ENCODE peak calls at places on chromosomes 2 and 18, in four cellular contexts. P is kidney, U is fibroblast of lung, O is HepG2. H is an unnamed sample. For H3K36me3, the result is how much of the 10 kb centered on the place peaks cover.

GRCh38 chr2:133812826-133813617 is 244.8 kb upstream of the NCKAP5 start:
- DNase-seq in P (no peak), U (peak), O (no peak), H (peak)

GRCh38 chr18:21110667-21111350 is 804 bp downstream of the ROCK1 start:
- DNase-seq in P (peak), U (peak), O (no peak), H (peak)

GRCh38 chr2:69462780-69463179 is 25.5 kb upstream of the NFU1 start:
- DNase-seq in P (no peak), U (no peak), O (no peak), H (no peak)

GRCh38 chr2:100260712-100261620 is 61.3 kb downstream of the LONRF2 start:
- DNase-seq in P (no peak), U (peak), O (peak), H (peak)

GRCh38 chr18:45457933-45458332 is 157.3 kb upstream of the SLC14A2 start:
- DNase-seq in P (no peak), U (no peak), O (no peak), H (no peak)

GRCh38 chr18:28003451-28003850 is 173.5 kb downstream of the CDH2 start:
- DNase-seq in P (no peak), U (peak), O (no peak), H (peak)

GRCh38 chr18:45464619-45465018 is 150.7 kb upstream of the SLC14A2 start:
- DNase-seq in P (no peak), U (no peak), O (no peak), H (no peak)

GRCh38 chr2:172859821-172860707 is 124.4 kb downstream of the RAPGEF4 start:
- DNase-seq in P (no peak), U (peak), O (no peak), H (no peak)

GRCh38 chr2:56260415-56260814 is 76.6 kb downstream of the CCDC85A start:
- DNase-seq in P (no peak), U (peak), O (no peak), H (peak)

GRCh38 chr2:183680573-183680972 is 556.3 kb downstream of the NUP35 start:
- DNase-seq in P (no peak), U (no peak), O (no peak), H (no peak)

DNA sequence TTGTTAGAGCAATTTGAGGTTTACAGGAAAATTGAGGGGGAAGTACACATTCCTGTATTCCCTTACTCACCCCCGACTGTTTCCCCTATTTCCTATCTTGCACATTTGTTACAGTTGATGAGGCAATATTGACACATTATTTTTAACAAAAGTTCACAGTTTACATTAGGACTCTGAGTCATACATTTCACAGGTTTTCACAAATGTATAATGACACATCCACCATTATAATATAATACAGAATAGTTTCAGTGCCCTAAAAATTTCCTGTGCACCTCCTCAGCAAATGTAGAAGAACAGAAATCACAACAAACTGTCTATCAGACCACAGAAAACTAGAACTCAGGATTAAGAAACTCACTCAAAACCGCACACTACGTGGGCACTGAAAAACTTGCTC is 160.6 kb upstream of the RMP24 start:
- DNase-seq in P (no peak), U (no peak), O (no peak), H (peak)
- H3K27ac ChIP-seq in P (no peak), U (no peak), O (no peak), H (no peak)

GRCh38 chr2:20027715-20028434 is 15.4 kb upstream of the MATN3 start:
- DNase-seq in P (no peak), U (peak), O (no peak), H (peak)
- H3K36me3 ChIP-seq in P (under half), U (under half), O (under half), H (under half)

DNA sequence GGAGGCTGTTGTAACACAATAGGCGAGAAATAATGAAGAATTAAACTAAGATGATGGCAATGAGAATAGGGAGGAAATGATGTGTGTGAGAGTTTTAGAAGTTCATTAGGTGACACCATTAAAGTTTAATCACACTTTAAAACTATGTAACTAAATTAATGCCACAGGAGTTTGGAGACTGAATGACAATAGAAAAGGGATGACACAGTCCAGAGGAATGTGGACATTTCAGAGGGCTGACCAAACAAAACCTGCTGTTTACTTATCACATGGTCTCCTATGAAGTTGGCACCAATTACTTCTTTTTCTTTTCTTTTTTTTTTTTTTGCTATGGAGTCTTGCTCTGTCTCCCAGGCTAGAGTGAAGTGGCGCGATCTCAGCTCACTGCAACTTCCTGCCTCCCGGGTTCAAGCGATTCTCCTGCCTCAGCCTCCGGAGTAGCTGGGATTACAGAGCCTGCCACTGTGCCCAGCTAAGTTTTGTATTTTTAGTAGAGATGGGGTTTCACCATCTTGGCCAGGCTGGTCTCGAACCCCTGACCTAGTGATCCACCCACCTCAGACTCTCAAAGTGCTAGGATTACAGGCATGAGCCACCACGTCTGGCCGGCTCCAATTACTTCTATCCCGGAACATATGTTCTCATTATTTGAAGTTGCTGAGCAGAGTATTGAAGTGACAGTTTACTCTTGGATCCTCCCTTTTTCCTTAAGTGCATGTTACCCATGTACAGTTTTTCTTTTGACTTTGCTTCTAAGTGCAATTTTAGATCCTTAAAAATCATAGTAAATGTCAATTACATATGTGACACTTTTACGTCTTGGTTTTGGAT is 4.3 kb downstream of the AGPS start:
- DNase-seq in P (no peak), U (peak), O (peak), H (peak)
- H3K27ac ChIP-seq in P (peak), U (no peak), O (peak), H (peak)

DNA sequence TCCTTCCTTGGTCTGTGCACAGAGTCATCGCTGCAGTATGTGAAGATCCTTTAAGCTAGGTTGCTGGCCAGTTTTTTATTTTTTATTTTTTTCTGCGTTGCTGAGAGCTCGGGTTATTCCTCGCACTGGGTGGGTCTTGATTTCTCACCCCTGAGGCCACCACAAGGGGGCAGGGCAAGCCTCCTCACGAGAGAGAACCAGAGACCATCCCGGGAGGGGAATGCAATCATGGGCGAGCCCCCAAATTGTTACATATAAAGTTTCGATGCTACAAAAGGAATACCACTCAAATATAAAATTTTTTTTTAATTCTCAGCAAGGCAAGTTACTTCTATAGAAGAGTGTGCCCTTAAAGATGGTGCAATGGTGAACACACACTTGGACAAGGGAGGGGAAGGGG is 24.9 kb downstream of the HTR2B start:
- DNase-seq in P (no peak), U (no peak), O (no peak), H (no peak)
- H3K36me3 ChIP-seq in P (under half), U (under half), O (under half), H (under half)

DNA sequence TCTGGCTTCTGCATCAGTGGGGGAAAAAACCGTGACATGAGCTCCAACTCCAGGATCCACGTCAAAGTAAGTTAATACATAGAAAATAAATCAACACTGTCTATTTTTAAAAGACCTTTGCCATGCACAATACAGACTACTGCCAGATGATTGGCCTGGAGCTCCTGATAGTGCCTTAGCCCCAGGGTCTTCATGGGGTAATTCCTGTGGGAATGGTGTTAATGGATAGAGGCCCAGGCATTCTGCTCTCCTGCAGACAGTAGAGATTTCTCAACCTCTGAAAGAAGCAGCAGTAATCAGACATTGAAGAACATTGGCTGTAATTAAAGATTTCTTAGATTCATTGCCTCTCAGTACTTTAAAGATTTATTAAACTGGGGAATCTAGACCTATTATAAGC is 4.3 kb upstream of the PLCL1 start:
- DNase-seq in P (no peak), U (no peak), O (no peak), H (no peak)
- H3K27ac ChIP-seq in P (no peak), U (no peak), O (no peak), H (no peak)

DNA sequence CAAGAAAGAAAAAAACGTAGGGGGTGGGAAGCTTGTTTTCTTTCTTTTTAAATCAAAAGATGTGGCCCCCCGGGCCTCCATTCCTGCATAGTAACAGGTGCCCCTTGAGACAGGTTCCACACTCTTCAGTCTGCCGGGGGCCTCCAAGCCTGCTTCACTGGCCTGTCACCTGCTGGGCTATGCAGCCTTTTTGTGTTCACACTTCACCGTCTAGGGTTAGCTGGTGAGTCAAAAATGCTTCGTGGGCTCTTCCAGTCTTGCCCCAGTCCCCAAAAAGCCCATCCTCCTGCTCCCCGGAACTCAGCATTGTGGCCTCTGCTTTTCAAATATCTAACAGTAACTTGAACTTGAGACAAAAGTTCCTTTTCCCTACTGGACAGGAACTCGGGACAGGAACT is 67.9 kb downstream of the POLR1A start:
- DNase-seq in P (no peak), U (no peak), O (no peak), H (no peak)
- H3K36me3 ChIP-seq in P (under half), U (under half), O (half or more), H (under half)

DNA sequence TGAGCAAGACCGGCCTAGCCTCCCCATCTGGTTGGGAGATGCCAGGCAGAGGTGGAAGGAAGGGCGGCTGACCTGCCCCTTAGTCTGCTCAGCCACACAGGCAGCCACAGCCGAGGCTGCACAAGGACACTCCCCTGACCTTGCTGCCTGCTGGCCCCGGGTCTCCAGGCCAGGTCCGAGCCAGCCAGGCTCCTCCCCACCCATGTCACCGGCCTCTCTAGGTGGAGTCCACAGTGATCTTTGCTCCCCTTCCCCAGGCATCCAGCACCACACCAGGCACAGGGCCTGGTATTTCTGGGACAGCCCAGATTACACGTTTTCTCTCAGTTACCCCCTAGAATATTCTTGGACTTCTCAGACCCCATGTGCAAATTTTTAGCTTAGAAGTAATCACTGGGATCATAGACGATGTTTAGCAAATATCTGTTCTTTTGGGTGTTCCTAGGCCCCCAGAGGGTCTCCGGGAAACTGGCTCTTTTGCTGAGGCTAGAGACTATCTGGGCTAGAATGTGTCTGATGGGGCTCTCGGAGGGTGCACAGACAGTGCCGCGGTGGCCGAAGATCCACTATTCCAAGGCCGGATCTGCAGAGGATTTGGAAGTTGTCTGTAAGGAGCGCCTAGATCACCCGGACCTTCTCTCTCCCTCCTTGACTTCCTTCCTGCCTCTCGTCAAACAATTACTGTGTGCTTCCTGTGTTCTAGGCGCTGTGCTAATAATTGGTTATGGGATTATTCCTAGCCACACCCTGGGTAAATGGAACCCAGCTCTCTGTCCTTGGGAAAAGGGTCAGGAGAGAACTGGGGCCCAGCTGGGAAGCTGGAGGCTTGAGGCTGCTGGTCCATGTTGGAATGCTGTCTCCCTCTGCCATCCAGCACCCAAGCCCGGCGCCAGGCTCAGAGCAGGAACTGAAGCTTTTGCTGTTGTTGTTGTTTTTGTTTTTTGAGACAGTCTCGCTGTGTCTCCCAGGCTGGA is 46.9 kb downstream of the ODC1 start:
- DNase-seq in P (peak), U (no peak), O (peak), H (no peak)
- H3K27ac ChIP-seq in P (peak), U (no peak), O (peak), H (no peak)

GRCh38 chr2:240596080-240596460 is 9.5 kb downstream of the CAPN10 start:
- DNase-seq in P (peak), U (no peak), O (no peak), H (no peak)

GRCh38 chr2:240596491-240596931 is 10.0 kb downstream of the CAPN10 start:
- DNase-seq in P (peak), U (no peak), O (no peak), H (no peak)

GRCh38 chr2:240594511-240595380 is 8.2 kb downstream of the CAPN10 start:
- DNase-seq in P (peak), U (no peak), O (no peak), H (no peak)

GRCh38 chr2:240597054-240597418 is 10.5 kb downstream of the CAPN10 start:
- DNase-seq in P (peak), U (no peak), O (no peak), H (no peak)

DNA sequence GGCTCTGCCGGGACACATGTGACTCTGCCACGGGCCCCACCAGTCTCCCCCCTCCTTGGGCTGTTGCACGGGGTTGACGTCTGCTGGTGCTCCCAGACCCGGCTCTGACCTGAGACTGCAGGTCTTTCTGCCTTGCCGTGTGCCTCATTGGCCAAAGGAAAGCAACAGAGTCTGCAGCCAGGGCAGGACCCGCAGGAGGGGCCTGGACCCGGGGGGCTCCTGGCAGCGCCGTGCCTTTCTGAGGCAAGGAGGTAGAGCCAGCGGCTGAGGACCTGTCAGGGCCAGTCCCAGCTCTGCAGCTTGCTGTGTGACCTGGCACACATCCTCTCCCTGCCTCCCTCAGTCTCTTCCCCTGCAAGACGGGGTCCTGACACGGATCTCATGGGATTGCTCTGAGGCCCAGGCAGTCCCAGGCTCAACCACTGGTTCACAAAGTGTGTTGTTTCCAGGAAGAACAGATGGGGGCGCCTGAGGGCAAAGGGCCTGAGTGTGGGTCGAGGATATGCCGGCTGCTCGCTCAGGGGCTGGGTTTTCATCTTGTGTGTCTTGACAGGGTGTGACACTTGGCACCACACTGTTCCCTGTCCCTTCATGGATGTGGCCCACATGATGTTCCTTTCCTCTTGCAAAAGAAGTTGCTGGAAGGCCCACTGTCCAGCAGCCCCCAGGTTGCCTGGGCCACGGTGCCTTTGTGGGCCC is 9.0 kb downstream of the CAPN10 start:
- DNase-seq in P (peak), U (no peak), O (peak), H (no peak)
- H3K36me3 ChIP-seq in P (under half), U (under half), O (under half), H (under half)

GRCh38 chr2:158598856-158599517 is 142.2 kb downstream of the PKP4 start:
- DNase-seq in P (no peak), U (peak), O (no peak), H (no peak)
- H3K27ac ChIP-seq in P (no peak), U (peak), O (no peak), H (peak)

H was measured in astrocyte.